ENCODE peak calls at places on chromosomes 16 and 17, in four cellular contexts. V, A, R and L are unnamed samples.

GRCh38 chr17:43368740-43369506 is 29.9 kb upstream of the ARL4D start:
- DNase-seq in A (peak; percentile 94), V (peak; percentile 89), R (peak; percentile 55), L (peak; percentile 81)

GRCh38 chr17:73711184-73711583 is 66.9 kb upstream of the SDK2 start:
- DNase-seq in A (no peak), V (no peak), R (no peak), L (no peak)

GRCh38 chr16:26599786-26600107 is 467.0 kb upstream of the C16orf82 start:
- DNase-seq in R (no peak), A (no peak), V (no peak), L (no peak)

GRCh38 chr16:9362050-9362449 is 270.6 kb downstream of the HAPSTR1 start:
- DNase-seq in R (no peak), A (no peak), V (no peak), L (no peak)

GRCh38 chr17:61926831-61927210 is 961 bp downstream of the INTS2 start:
- DNase-seq in R (no peak), V (no peak), A (no peak), L (no peak)

GRCh38 chr17:3683054-3683511 is 12.9 kb downstream of the P2RX5 start:
- DNase-seq in R (no peak), V (no peak), A (no peak), L (peak; percentile 33)

GRCh38 chr16:50229149-50229726 is 37.1 kb upstream of the ADCY7 start:
- DNase-seq in A (no peak), V (no peak), R (no peak), L (peak; percentile 28)

GRCh38 chr16:84633622-84634021 is 14.7 kb upstream of the KLHL36 start:
- DNase-seq in V (peak; percentile 87), R (no peak), A (peak; percentile 74), L (no peak)

GRCh38 chr16:72168365-72168764 is 3.6 kb downstream of the PMFBP1 start:
- DNase-seq in A (no peak), R (no peak), V (no peak), L (no peak)

GRCh38 chr17:64460955-64461354 is 12.0 kb downstream of the MILR1 start:
- DNase-seq in A (no peak), V (no peak), R (no peak), L (no peak)

GRCh38 chr16:11016524-11016988 is 72.2 kb downstream of the CLEC16A start:
- DNase-seq in V (no peak), R (no peak), A (no peak), L (no peak)

GRCh38 chr16:63289834-63290460 is 1253.7 kb upstream of the CDH8 start:
- DNase-seq in V (no peak), R (no peak), A (peak; percentile 31), L (peak; percentile 58)